ENCODE peak calls at places on chromosomes 5 and 9, in four cellular contexts. Q is kidney epithelial cell, U is kidney, N is astrocyte of the spinal cord. L is an unnamed sample.

GRCh38 chr5:57724836-57725235 is 242.2 kb upstream of the ACTBL2 start:
- DNase-seq in Q (no peak), U (no peak), N (no peak), L (no peak)

GRCh38 chr5:135950611-135951010 is 4.2 kb downstream of the LECT2 start:
- DNase-seq in Q (no peak), U (no peak), N (peak; percentile 25), L (no peak)

GRCh38 chr5:42021119-42021518 is 96.0 kb downstream of the FBXO4 start:
- DNase-seq in Q (no peak), U (no peak), N (peak; percentile 10), L (no peak)

GRCh38 chr9:83359039-83359438 is 179.2 kb downstream of the FRMD3 start:
- DNase-seq in Q (no peak), U (no peak), N (no peak), L (no peak)

GRCh38 chr5:34547300-34548085 is 108.6 kb upstream of the RAI14 start:
- DNase-seq in Q (no peak), U (no peak), N (no peak), L (no peak)

GRCh38 chr9:74497750-74498615 is 848 bp downstream of the RORB start:
- DNase-seq in Q (no peak), U (peak; percentile 71), N (peak; percentile 38), L (no peak)

GRCh38 chr9:99516657-99517049 is 294.6 kb downstream of the SEC61B start:
- DNase-seq in Q (no peak), U (no peak), N (no peak), L (no peak)

GRCh38 chr5:173178369-173178910 is 34.1 kb downstream of the BNIP1 start:
- DNase-seq in Q (no peak), U (no peak), N (no peak), L (no peak)

GRCh38 chr5:168295574-168296201 is 4.2 kb downstream of the WWC1 start:
- DNase-seq in Q (no peak), U (peak; percentile 75), N (peak; percentile 79), L (no peak)

GRCh38 chr5:59767753-59768159 is 125.8 kb downstream of the PDE4D start:
- DNase-seq in Q (no peak), U (no peak), N (peak; percentile 23), L (no peak)

GRCh38 chr5:93746406-93747056 is 5.1 kb upstream of the POU5F2 start:
- DNase-seq in Q (no peak), U (no peak), N (peak; percentile 39), L (no peak)

GRCh38 chr5:119286516-119287488 is 69.0 kb upstream of the TNFAIP8 start:
- DNase-seq in Q (no peak), U (no peak), N (no peak), L (no peak)

GRCh38 chr9:75147638-75148037 is 59.3 kb downstream of the OSTF1 start:
- DNase-seq in Q (no peak), U (no peak), N (peak; percentile 51), L (no peak)

GRCh38 chr9:94656190-94656589 is 16.9 kb upstream of the FBP1 start:
- DNase-seq in Q (no peak), U (no peak), N (no peak), L (no peak)

GRCh38 chr5:39775058-39775457 is 350.3 kb upstream of the DAB2 start:
- DNase-seq in Q (no peak), U (no peak), N (peak; percentile 44), L (no peak)

GRCh38 chr5:135313946-135314345 is 85.1 kb downstream of the MACROH2A1 start:
- DNase-seq in Q (no peak), U (no peak), N (no peak), L (no peak)

GRCh38 chr9:111851536-111851935 is 45.1 kb upstream of the UGCG start:
- DNase-seq in Q (no peak), U (no peak), N (peak; percentile 27), L (no peak)

GRCh38 chr9:27303219-27303618 is 6.3 kb upstream of the EQTN start:
- DNase-seq in Q (peak; percentile 12), U (no peak), N (no peak), L (peak; percentile 5)

GRCh38 chr5:17217421-17218352 is at the start of gene BASP1:
- DNase-seq in Q (no peak), U (peak; percentile 95), N (peak; percentile 87), L (no peak)

GRCh38 chr5:42057254-42057690 is 132.2 kb downstream of the FBXO4 start:
- DNase-seq in Q (peak; percentile 5), U (no peak), N (peak; percentile 37), L (no peak)

GRCh38 chr9:116027511-116027910 is 126.1 kb upstream of the PAPPA start:
- DNase-seq in Q (peak; percentile 48), U (no peak), N (peak; percentile 62), L (peak; percentile 60)

GRCh38 chr9:70435948-70436347 is 21.5 kb upstream of the KLF9 start:
- DNase-seq in Q (no peak), U (no peak), N (peak; percentile 83), L (peak; percentile 44)

GRCh38 chr9:133647148-133647547 is 11.0 kb downstream of the DBH start:
- DNase-seq in Q (no peak), U (peak; percentile 10), N (no peak), L (no peak)

GRCh38 chr5:146539973-146540372 is 24.0 kb upstream of the GPR151 start:
- DNase-seq in Q (no peak), U (no peak), N (no peak), L (no peak)

GRCh38 chr5:15914603-15915002 is 265.0 kb downstream of the MARCHF11 start:
- DNase-seq in Q (no peak), U (no peak), N (no peak), L (no peak)

GRCh38 chr5:159163027-159163699 is 46.2 kb downstream of the RNF145 start:
- DNase-seq in Q (peak; percentile 91), U (no peak), N (peak; percentile 74), L (no peak)

GRCh38 chr5:131640043-131640856 is 5.2 kb upstream of the RAPGEF6 start:
- DNase-seq in Q (no peak), U (no peak), N (no peak), L (no peak)

GRCh38 chr5:139394123-139394653 is 716 bp downstream of the PROB1 start:
- DNase-seq in Q (no peak), U (peak; percentile 89), N (no peak), L (no peak)

GRCh38 chr9:106980551-106981101 is 117.7 kb downstream of the ZNF462 start:
- DNase-seq in Q (peak; percentile 21), U (no peak), N (peak; percentile 24), L (no peak)

GRCh38 chr5:74243634-74244033 is 396.9 kb downstream of the ENC1 start:
- DNase-seq in Q (no peak), U (no peak), N (no peak), L (no peak)

GRCh38 chr9:98607787-98608186 is 100.9 kb downstream of the GABBR2 start:
- DNase-seq in Q (no peak), U (no peak), N (peak; percentile 71), L (no peak)

GRCh38 chr5:138653502-138653901 is 78.3 kb upstream of the HSPA9 start:
- DNase-seq in Q (no peak), U (peak; percentile 7), N (no peak), L (no peak)

GRCh38 chr5:171629221-171630005 is 156.2 kb upstream of the SMIM23 start:
- DNase-seq in Q (no peak), U (no peak), N (no peak), L (no peak)

GRCh38 chr5:168328804-168329203 is 37.4 kb downstream of the WWC1 start:
- DNase-seq in Q (no peak), U (no peak), N (peak; percentile 42), L (no peak)

GRCh38 chr9:122946486-122947003 is 5.7 kb downstream of the RABGAP1 start:
- DNase-seq in Q (no peak), U (no peak), N (no peak), L (no peak)

GRCh38 chr5:61362796-61363364 is 30.8 kb downstream of the ZSWIM6 start:
- DNase-seq in Q (no peak), U (no peak), N (no peak), L (no peak)

GRCh38 chr9:4058931-4059330 is 240.9 kb downstream of the GLIS3 start:
- DNase-seq in Q (no peak), U (no peak), N (no peak), L (peak; percentile 77)
- TF ChIP-seq CTCF in Q (no peak), U (no peak), N (no peak), L (no peak)

GRCh38 chr9:37415011-37415719 is 7.3 kb upstream of the GRHPR start:
- DNase-seq in Q (peak; percentile 49), U (no peak), N (peak; percentile 74), L (peak; percentile 52)
- H3K4me3 ChIP-seq in Q (no peak overlapping the region), U (no peak overlapping the region), N (no peak overlapping the region), L (no peak overlapping the region)

GRCh38 chr9:89428901-89429890 is 68.7 kb downstream of the SEMA4D start:
- DNase-seq in Q (no peak), U (peak; percentile 62), N (no peak), L (no peak)
- TF ChIP-seq CTCF in Q (peak; percentile 38), U (peak; percentile 19), N (peak; percentile 35), L (peak; percentile 43)

GRCh38 chr5:180209137-180209581 is at the start of gene RASGEF1C:
- DNase-seq in Q (no peak), U (no peak), N (peak; percentile 47), L (peak; percentile 9)

GRCh38 chr5:180206993-180207392 is 2.0 kb downstream of the RASGEF1C start:
- DNase-seq in Q (no peak), U (no peak), N (no peak), L (no peak)

GRCh38 chr5:180208038-180208434 is 975 bp downstream of the RASGEF1C start:
- DNase-seq in Q (no peak), U (no peak), N (no peak), L (no peak)

GRCh38 chr5:180208435-180209081 is 453 bp downstream of the RASGEF1C start:
- DNase-seq in Q (no peak), U (no peak), N (no peak), L (no peak)

GRCh38 chr5:180207593-180207992 is 1.4 kb downstream of the RASGEF1C start:
- DNase-seq in Q (no peak), U (no peak), N (no peak), L (no peak)
- H3K4me3 ChIP-seq in Q (no peak overlapping the region), U (no peak overlapping the region), N (no peak overlapping the region), L (no peak overlapping the region)

DNA sequence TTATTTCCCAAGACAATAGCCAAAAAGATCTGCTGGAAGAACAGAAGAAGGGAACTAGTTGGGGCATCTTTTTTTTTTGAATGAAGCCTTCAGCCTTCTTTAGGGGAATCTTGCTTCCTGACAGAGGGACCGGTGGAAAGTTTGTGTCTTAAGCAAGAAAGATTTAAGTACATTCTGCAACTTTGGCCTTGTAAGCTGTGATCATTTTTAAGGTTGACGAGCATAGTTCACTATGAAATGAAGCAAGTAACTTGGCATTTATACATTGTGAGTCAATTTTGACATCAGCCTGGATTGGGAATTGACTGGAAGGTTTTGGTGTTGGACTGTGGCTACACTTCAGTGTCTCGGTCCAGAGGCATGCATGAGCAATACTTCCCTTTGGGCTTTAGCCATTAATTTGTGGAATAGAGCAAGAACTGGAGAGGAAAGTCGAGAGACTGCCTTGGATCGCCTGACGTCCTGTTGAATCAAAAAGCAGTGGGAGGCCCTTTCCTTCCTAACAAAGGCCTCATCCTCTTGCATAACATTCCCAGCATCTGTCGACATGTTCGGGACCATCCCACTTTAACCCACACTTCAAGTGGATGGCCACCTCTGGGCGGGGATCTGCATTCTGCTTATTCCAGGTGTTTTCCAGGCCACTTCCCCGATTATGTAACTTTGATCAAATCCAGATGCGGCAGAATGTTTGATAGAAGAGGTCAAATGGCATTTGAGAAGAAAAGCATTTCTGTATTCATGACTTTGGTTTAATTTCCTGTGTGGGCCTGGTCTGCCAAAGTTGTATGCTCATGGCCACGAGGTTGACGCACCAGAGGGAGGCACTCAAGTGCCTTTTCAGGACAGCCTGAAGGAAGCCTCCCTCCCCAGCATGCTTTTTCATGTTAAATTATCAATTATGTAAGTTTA is 12.5 kb downstream of the ABL1 start:
- DNase-seq in Q (peak; percentile 90), U (peak; percentile 79), N (peak; percentile 99), L (no peak)
- TF ChIP-seq CTCF in Q (peak; percentile 21), U (no peak), N (peak; percentile 35), L (no peak)

GRCh38 chr9:129334744-129335080 is 156.7 kb upstream of the IER5L start:
- DNase-seq in Q (no peak), U (no peak), N (no peak), L (no peak)
- H3K4me3 ChIP-seq in Q (no peak overlapping the region), U (no peak overlapping the region), N (no peak overlapping the region), L (no peak overlapping the region)

L was measured in retinal pigment epithelial cell.